ENCODE peak calls at places on chromosomes 11 and 22, in four cellular contexts. P is right cardiac atrium; Z is CD4-positive, alpha-beta T cell; C is right lobe of liver. E is an unnamed sample. For H3K9me3, the result is how much of the 10 kb centered on the place peaks cover.

GRCh38 chr11:129141748-129142475 is 50.2 kb downstream of the ARHGAP32 start:
- DNase-seq in Z (no peak), P (peak), C (peak), E (peak)

GRCh38 chr11:76257040-76257730 is 50.9 kb upstream of the WNT11 start:
- DNase-seq in Z (no peak), P (peak), C (no peak), E (no peak)

GRCh38 chr11:70839851-70840250 is 412.5 kb downstream of the SHANK2 start:
- DNase-seq in P (peak), Z (no peak), C (no peak), E (no peak)

GRCh38 chr11:112513936-112514716 is 253.5 kb upstream of the PLET1 start:
- DNase-seq in P (no peak), Z (no peak), C (no peak), E (no peak)

GRCh38 chr11:118896921-118897591 is 13.4 kb downstream of the CXCR5 start:
- DNase-seq in Z (no peak), P (peak), C (no peak), E (peak)

GRCh38 chr11:19953909-19954308 is 206.4 kb downstream of the DBX1 start:
- DNase-seq in P (no peak), Z (no peak), C (no peak), E (no peak)

GRCh38 chr11:11978792-11979486 is 29.5 kb downstream of the DKK3 start:
- DNase-seq in C (no peak), Z (no peak), P (peak), E (peak)

GRCh38 chr11:116578971-116579687 is 193.7 kb downstream of the BUD13 start:
- DNase-seq in C (no peak), P (peak), Z (no peak), E (peak)

GRCh38 chr22:41598081-41598480 is 8.4 kb upstream of the PMM1 start:
- DNase-seq in P (no peak), C (no peak), Z (no peak), E (no peak)

GRCh38 chr11:48028909-48029685 is 48.7 kb downstream of the PTPRJ start:
- DNase-seq in Z (no peak), P (no peak), C (no peak), E (no peak)

GRCh38 chr11:12053606-12054361 is 45.4 kb upstream of the DKK3 start:
- DNase-seq in C (peak), Z (no peak), P (no peak), E (no peak)

GRCh38 chr22:41302016-41302767 is 867 bp downstream of the ZC3H7B start:
- DNase-seq in C (no peak), P (peak), Z (peak), E (peak)

GRCh38 chr11:66181632-66182345 is 86.7 kb upstream of the RAB1B start:
- DNase-seq in P (no peak), Z (no peak), C (no peak), E (no peak)

GRCh38 chr11:93613432-93613831 is 48.0 kb upstream of the CEP295 start:
- DNase-seq in P (no peak), C (no peak), Z (no peak), E (no peak)

GRCh38 chr11:9758676-9759518 is 95.0 kb downstream of the SWAP70 start:
- DNase-seq in C (peak), Z (peak), P (peak), E (peak)

GRCh38 chr22:35894937-35895708 is 133.5 kb downstream of the RBFOX2 start:
- DNase-seq in C (no peak), P (no peak), Z (no peak), E (peak)

GRCh38 chr11:76166314-76166713 is 40.0 kb downstream of the WNT11 start:
- DNase-seq in Z (no peak), C (no peak), P (no peak), E (no peak)

GRCh38 chr11:92329137-92329536 is 104.5 kb downstream of the FAT3 start:
- DNase-seq in Z (no peak), C (no peak), P (no peak), E (no peak)

GRCh38 chr22:36223504-36223903 is 15.8 kb downstream of the APOL2 start:
- DNase-seq in C (no peak), Z (no peak), P (no peak), E (no peak)

GRCh38 chr22:42067706-42068350 is 2.8 kb downstream of the NAGA start:
- DNase-seq in C (peak), Z (no peak), P (no peak), E (no peak)

GRCh38 chr11:69939551-69940245 is 120.5 kb upstream of the FGF3 start:
- DNase-seq in C (peak), P (peak), Z (no peak), E (peak)

GRCh38 chr11:47668665-47669064 is 26.3 kb upstream of the MTCH2 start:
- DNase-seq in C (no peak), Z (no peak), P (no peak), E (no peak)

GRCh38 chr11:27153136-27153535 is 112.5 kb downstream of the BBOX1 start:
- DNase-seq in P (no peak), C (no peak), Z (no peak), E (no peak)

DNA sequence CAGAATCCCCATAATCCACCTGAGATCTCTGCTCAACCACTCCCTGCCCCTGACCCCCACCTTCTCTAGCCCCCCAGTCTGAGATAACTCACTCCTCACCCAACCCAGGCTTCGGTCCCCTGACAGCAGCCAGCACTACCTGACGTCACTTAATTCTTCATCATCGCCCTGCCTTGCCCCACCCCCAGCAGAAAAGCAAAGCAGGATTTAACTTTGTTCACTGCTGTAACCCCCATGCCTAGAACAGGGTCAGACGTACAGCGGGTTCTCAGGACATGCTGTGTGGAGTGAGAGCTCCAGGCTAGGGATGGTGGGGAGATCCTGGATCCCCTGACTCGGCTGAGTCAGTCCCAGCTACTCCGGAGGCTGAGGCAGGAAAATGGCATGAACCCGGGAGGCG is 45.8 kb downstream of the ELFN2 start:
- DNase-seq in P (no peak), Z (no peak), C (no peak), E (no peak)
- H3K9me3 ChIP-seq in P (under half), Z (under half), C (under half), E (under half)

DNA sequence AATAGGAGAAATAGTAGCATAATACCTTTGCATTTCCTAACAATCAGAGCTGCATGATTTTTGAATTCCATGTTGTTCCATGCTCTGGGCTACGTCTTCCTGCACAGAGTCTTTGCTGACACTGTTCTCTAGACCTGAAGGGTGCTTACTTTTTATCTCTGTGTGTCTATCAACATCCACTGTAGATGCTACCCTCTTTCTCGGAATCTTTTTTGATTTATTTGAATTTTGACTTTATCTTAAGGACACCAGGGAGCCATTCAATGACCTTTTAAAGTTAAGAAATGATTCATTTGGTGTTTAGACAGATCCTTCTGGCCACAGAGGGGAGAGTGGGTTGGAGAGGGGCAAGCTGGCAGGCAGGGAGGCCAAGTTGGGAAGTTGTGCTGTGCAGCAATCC is 90.1 kb downstream of the LDLRAD3 start:
- DNase-seq in P (no peak), Z (no peak), C (no peak), E (no peak)
- H3K9me3 ChIP-seq in P (under half), Z (under half), C (under half), E (under half)

DNA sequence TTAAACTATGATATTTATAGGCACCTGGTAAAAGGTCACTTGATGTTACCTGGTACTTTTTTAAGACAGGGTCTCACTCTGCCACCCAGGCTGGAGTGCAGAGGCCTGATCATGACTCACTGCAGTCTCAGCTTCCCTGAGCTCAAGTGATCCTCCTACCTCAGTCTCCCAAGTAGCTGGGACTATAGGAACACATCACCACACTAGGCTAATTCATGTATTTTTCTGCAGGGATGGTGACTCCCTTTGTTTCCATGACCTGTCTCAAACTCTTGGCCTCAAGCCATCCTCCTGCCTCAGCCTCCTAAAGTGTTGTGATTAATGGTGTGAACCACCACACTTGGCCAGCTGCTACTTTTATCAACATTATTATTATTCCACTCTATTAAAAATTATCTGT is 47.6 kb downstream of the OR4C45 start:
- DNase-seq in Z (no peak), C (no peak), P (no peak), E (no peak)
- H3K9me3 ChIP-seq in Z (under half), C (under half), P (under half), E (under half)

DNA sequence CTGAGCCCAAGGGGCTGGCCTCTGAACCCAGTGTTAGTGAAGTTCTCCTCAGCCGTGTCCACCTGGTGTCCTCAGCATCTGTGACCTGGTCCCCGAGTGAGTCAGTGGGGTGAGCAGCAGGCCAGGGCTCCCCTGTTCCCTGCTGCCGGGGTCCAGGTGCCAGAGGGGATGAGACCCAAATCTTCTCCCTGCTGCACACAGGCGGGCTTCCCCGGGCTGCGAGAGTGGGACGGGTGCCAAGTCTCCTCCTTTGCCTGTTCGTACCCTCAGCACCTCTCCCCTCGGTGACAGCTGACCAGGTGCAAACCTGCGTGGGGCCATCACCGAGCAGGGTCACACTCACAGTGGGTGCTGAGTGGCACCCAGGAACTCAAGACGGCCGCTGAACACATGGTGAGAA is 514.6 kb downstream of the TBC1D22A start:
- DNase-seq in Z (no peak), P (no peak), C (no peak), E (no peak)
- H3K9me3 ChIP-seq in Z (under half), P (under half), C (under half), E (under half)

GRCh38 chr22:49080631-49081030 is 747.0 kb downstream of the BRD1 start:
- DNase-seq in C (no peak), P (no peak), Z (no peak), E (no peak)
- H3K9me3 ChIP-seq in C (under half), P (under half), Z (under half), E (under half)

E was measured in heart left ventricle.